ENCODE peak calls at places on chromosome 3, in four cellular contexts. One of them, this sample, is unnamed.

GRCh38 chr3:197493049-197493448 is 62.7 kb downstream of the BDH1 start:
- DNase-seq in endothelial cell: no peak
- DNase-seq in cardiac muscle cell: no peak
- DNase-seq in LNCaP clone FGC: no peak
- DNase-seq in this sample: no peak

GRCh38 chr3:39601241-39601640 is 133.8 kb downstream of the MOBP start:
- DNase-seq in endothelial cell: no peak
- DNase-seq in cardiac muscle cell: no peak
- DNase-seq in LNCaP clone FGC: no peak
- DNase-seq in this sample: no peak

GRCh38 chr3:69791111-69791510 is 51.8 kb downstream of the MITF start:
- DNase-seq in endothelial cell: no peak
- DNase-seq in cardiac muscle cell: peak; percentile 93
- DNase-seq in LNCaP clone FGC: no peak
- DNase-seq in this sample: no peak

GRCh38 chr3:150411971-150412370 is 3.9 kb downstream of the TSC22D2 start:
- DNase-seq in endothelial cell: no peak
- DNase-seq in cardiac muscle cell: peak; percentile 63
- DNase-seq in LNCaP clone FGC: no peak
- DNase-seq in this sample: no peak

GRCh38 chr3:57637391-57637790 is 40.2 kb upstream of the ARF4 start:
- DNase-seq in endothelial cell: no peak
- DNase-seq in cardiac muscle cell: peak; percentile 59
- DNase-seq in LNCaP clone FGC: no peak
- DNase-seq in this sample: no peak

GRCh38 chr3:90062018-90062417 is 954.6 kb downstream of the EPHA3 start:
- DNase-seq in endothelial cell: no peak
- DNase-seq in cardiac muscle cell: peak; percentile 40
- DNase-seq in LNCaP clone FGC: no peak
- DNase-seq in this sample: peak; percentile 14

GRCh38 chr3:143203848-143204247 is 84.3 kb downstream of the CHST2 start:
- DNase-seq in endothelial cell: no peak
- DNase-seq in cardiac muscle cell: no peak
- DNase-seq in LNCaP clone FGC: no peak
- DNase-seq in this sample: no peak

GRCh38 chr3:188394588-188394987 is 240.6 kb downstream of the LPP start:
- DNase-seq in endothelial cell: no peak
- DNase-seq in cardiac muscle cell: no peak
- DNase-seq in LNCaP clone FGC: no peak
- DNase-seq in this sample: no peak

GRCh38 chr3:53140575-53141467 is 10.6 kb upstream of the RFT1 start:
- DNase-seq in endothelial cell: no peak
- DNase-seq in cardiac muscle cell: peak; percentile 68
- DNase-seq in LNCaP clone FGC: no peak
- DNase-seq in this sample: no peak

GRCh38 chr3:57275393-57275792 is 17.1 kb downstream of the ASB14 start:
- DNase-seq in endothelial cell: no peak
- DNase-seq in cardiac muscle cell: no peak
- DNase-seq in LNCaP clone FGC: no peak
- DNase-seq in this sample: no peak

GRCh38 chr3:56075089-56075488 is 393.2 kb downstream of the ERC2 start:
- DNase-seq in endothelial cell: no peak
- DNase-seq in cardiac muscle cell: no peak
- DNase-seq in LNCaP clone FGC: no peak
- DNase-seq in this sample: no peak

GRCh38 chr3:16249336-16249735 is 15.4 kb downstream of the DPH3 start:
- DNase-seq in endothelial cell: peak; percentile 58
- DNase-seq in cardiac muscle cell: peak; percentile 47
- DNase-seq in LNCaP clone FGC: no peak
- DNase-seq in this sample: peak; percentile 27

GRCh38 chr3:112293368-112294321 is at the start of gene SLC9C1:
- DNase-seq in endothelial cell: peak; percentile 48
- DNase-seq in cardiac muscle cell: peak; percentile 92
- DNase-seq in LNCaP clone FGC: peak; percentile 45
- DNase-seq in this sample: peak; percentile 63
- TF ChIP-seq CTCF in endothelial cell: peak; percentile 33
- TF ChIP-seq CTCF in cardiac muscle cell: peak; percentile 64
- TF ChIP-seq CTCF in LNCaP clone FGC: peak; percentile 72
- TF ChIP-seq CTCF in this sample: no peak

GRCh38 chr3:157498374-157498773 is 4.8 kb downstream of the VEPH1 start:
- DNase-seq in endothelial cell: no peak
- DNase-seq in cardiac muscle cell: no peak
- DNase-seq in LNCaP clone FGC: no peak
- DNase-seq in this sample: no peak

GRCh38 chr3:157495846-157496245 is 7.4 kb downstream of the VEPH1 start:
- DNase-seq in endothelial cell: no peak
- DNase-seq in cardiac muscle cell: no peak
- DNase-seq in LNCaP clone FGC: no peak
- DNase-seq in this sample: no peak

GRCh38 chr3:157501863-157502262 is 1.4 kb downstream of the VEPH1 start:
- DNase-seq in endothelial cell: no peak
- DNase-seq in cardiac muscle cell: no peak
- DNase-seq in LNCaP clone FGC: no peak
- DNase-seq in this sample: no peak

GRCh38 chr3:157500232-157500631 is 3.0 kb downstream of the VEPH1 start:
- DNase-seq in endothelial cell: no peak
- DNase-seq in cardiac muscle cell: no peak
- DNase-seq in LNCaP clone FGC: no peak
- DNase-seq in this sample: peak; percentile 19

DNA sequence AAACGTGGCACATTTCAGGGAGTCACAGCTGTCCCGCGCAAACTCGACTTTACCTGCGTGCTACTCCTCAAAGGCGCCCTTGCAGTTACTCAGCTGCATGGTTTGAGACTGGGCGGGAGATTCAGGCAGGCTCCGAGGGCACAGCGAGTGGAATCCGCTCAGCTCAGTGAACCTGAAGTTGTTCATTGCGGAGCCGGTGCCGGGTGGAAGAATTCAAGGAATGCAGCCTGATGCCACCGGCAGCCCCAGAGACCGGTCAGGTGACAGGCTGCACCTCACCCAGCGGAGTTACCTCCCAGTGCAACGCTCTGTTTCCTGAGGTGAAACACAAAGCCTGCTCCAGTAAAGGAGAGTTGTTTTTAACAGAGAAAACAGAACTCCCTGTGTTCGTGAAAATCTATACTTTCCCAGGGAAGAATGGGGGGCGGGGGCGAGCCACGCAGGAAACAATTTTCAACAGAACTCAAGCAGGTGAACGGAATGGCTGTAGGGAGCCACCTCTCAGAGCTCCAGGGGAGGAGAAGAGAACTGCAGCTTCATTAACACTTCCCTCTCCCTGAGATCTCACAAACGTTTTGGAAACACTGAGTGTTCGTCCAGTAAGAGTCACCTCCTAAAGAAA is 3.8 kb downstream of the VEPH1 start:
- DNase-seq in endothelial cell: peak; percentile 55
- DNase-seq in cardiac muscle cell: peak; percentile 40
- DNase-seq in LNCaP clone FGC: no peak
- DNase-seq in this sample: peak; percentile 93
- TF ChIP-seq CTCF in endothelial cell: no peak
- TF ChIP-seq CTCF in cardiac muscle cell: no peak
- TF ChIP-seq CTCF in LNCaP clone FGC: no peak
- TF ChIP-seq CTCF in this sample: no peak

DNA sequence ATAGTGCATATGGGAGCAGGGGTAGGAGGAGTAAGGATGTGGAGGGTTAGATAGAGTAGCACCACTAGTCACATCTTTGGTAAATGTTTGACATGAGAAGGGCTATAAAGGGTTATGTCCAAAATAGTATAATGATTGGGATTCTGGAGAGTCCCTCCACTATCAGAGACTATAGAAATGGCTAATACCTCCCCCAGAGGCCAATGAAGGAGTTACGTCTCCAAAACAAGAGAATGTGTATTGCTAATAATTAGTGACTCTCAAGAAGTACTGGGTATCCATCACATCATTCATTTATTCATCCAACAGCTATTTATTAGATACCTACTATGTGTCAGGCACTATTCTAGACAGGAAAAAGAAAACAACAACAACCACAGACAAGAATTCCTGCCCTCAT is 203.7 kb upstream of the UMPS start:
- DNase-seq in endothelial cell: no peak
- DNase-seq in cardiac muscle cell: no peak
- DNase-seq in LNCaP clone FGC: no peak
- DNase-seq in this sample: no peak
- TF ChIP-seq CTCF in endothelial cell: peak; percentile 24
- TF ChIP-seq CTCF in cardiac muscle cell: peak; percentile 20
- TF ChIP-seq CTCF in LNCaP clone FGC: no peak
- TF ChIP-seq CTCF in this sample: no peak

DNA sequence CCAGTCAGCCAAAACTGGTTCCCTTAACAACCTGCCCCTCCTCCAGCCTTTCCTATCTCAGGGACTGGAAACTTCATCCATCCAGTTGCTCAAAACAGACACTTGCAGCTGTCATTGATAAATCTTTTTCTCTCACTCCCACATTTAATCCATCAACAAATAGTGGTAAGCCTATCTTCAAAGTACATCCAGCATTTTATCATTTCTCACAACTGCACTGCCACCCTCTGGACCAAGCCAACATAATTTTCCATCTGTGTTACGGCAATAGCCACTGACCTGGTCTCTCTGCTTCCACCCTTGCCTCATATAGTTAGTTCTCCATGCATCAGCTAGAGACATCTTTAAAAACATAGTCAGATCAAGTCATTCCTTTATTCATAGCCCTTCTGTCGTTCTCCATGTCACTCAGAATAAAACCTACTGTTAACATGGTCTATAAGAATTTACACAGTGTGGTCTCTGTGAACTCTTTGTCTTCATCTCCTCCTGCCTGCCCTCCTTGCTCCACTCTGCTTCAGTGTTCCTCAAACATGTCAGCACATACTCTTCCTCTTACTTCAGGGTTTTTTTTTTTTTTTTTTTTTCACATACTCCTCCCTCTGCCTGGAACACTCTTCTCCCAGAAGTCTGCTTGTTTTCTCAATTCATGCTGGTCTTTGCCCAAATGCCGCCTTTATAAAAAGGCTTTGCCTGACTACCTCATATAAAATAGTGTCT is 102.5 kb upstream of the COL6A5 start:
- DNase-seq in endothelial cell: no peak
- DNase-seq in cardiac muscle cell: peak; percentile 43
- DNase-seq in LNCaP clone FGC: peak; percentile 8
- DNase-seq in this sample: peak; percentile 38
- TF ChIP-seq CTCF in endothelial cell: no peak
- TF ChIP-seq CTCF in cardiac muscle cell: peak; percentile 33
- TF ChIP-seq CTCF in LNCaP clone FGC: peak; percentile 67
- TF ChIP-seq CTCF in this sample: no peak

DNA sequence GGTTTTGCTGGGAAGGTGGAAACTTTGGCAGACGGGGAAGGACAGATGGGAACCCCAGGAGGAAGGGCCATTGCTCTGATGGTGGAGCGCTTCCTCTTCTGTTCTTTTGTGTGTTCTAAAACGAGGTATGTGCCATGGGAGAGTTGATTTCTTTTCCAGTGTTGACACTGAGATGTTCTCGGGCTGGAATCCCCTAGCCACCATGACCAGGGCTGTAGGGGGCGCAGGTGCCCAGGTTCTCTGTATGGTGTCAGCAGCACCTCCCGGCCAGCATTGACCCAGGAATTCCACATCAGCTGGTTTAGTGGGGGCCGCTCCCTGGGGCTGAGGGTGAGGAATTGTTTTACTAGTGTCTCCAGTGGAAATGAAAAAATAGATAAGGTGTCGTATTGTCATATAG is 34.3 kb upstream of the ACAD9 start:
- DNase-seq in endothelial cell: peak; percentile 41
- DNase-seq in cardiac muscle cell: no peak
- DNase-seq in LNCaP clone FGC: no peak
- DNase-seq in this sample: peak; percentile 48
- TF ChIP-seq CTCF in endothelial cell: no peak
- TF ChIP-seq CTCF in cardiac muscle cell: peak; percentile 28
- TF ChIP-seq CTCF in LNCaP clone FGC: no peak
- TF ChIP-seq CTCF in this sample: no peak

GRCh38 chr3:181326637-181327223 is 337.2 kb upstream of the DNAJC19 start:
- DNase-seq in endothelial cell: peak; percentile 10
- DNase-seq in cardiac muscle cell: peak; percentile 24
- DNase-seq in LNCaP clone FGC: no peak
- DNase-seq in this sample: peak; percentile 30
- TF ChIP-seq CTCF in endothelial cell: peak; percentile 79
- TF ChIP-seq CTCF in cardiac muscle cell: peak; percentile 51
- TF ChIP-seq CTCF in LNCaP clone FGC: peak; percentile 75
- TF ChIP-seq CTCF in this sample: peak; percentile 82

GRCh38 chr3:127820871-127821853 is 1.2 kb downstream of the MGLL start:
- DNase-seq in endothelial cell: no peak
- DNase-seq in cardiac muscle cell: no peak
- DNase-seq in LNCaP clone FGC: peak; percentile 76
- DNase-seq in this sample: no peak

GRCh38 chr3:127822166-127822835 is at the start of gene MGLL:
- DNase-seq in endothelial cell: peak; percentile 34
- DNase-seq in cardiac muscle cell: peak; percentile 27
- DNase-seq in LNCaP clone FGC: no peak
- DNase-seq in this sample: peak; percentile 53

GRCh38 chr3:127819656-127820055 is 2.7 kb downstream of the MGLL start:
- DNase-seq in endothelial cell: no peak
- DNase-seq in cardiac muscle cell: no peak
- DNase-seq in LNCaP clone FGC: no peak
- DNase-seq in this sample: peak; percentile 40

GRCh38 chr3:127819086-127819485 is 3.2 kb downstream of the MGLL start:
- DNase-seq in endothelial cell: no peak
- DNase-seq in cardiac muscle cell: no peak
- DNase-seq in LNCaP clone FGC: peak; percentile 18
- DNase-seq in this sample: peak; percentile 63

DNA sequence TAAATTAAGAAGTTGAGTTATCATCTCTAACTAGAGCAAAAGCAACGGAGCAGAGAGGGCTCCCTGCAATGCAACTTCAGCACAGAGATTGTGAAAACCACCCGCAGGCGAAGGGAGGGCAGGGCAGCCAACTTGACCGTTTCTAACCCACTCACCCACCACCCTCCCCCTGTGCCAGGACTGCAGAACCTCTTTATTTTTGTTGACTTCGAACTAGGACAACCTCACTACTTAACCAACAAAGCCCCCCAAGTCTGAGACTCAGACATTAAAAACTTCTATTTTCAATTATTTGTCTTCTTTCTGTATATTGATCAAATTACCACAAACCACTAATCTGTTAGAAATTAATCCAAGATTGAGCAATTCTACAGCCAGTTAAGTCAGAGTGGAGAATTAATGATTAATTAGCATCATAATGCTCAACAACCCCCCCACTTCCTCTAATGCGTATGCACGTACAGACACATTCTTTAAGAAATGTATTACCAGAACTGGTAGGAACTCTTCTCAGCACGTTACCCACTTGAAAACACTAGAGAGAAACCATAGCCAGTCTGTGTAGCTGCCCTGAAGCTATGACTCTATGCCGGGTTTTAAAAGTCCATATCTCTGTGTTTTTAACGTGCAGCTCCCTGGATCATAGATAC is 2.0 kb downstream of the MGLL start:
- DNase-seq in endothelial cell: no peak
- DNase-seq in cardiac muscle cell: peak; percentile 14
- DNase-seq in LNCaP clone FGC: no peak
- DNase-seq in this sample: peak; percentile 90
- TF ChIP-seq CTCF in endothelial cell: no peak
- TF ChIP-seq CTCF in cardiac muscle cell: peak; percentile 11
- TF ChIP-seq CTCF in LNCaP clone FGC: no peak
- TF ChIP-seq CTCF in this sample: peak; percentile 47

GRCh38 chr3:107543666-107544065 is 20.9 kb downstream of the BBX start:
- DNase-seq in endothelial cell: no peak
- DNase-seq in cardiac muscle cell: peak; percentile 46
- DNase-seq in LNCaP clone FGC: no peak
- DNase-seq in this sample: no peak
- TF ChIP-seq CTCF in endothelial cell: peak; percentile 33
- TF ChIP-seq CTCF in cardiac muscle cell: peak; percentile 33
- TF ChIP-seq CTCF in LNCaP clone FGC: peak; percentile 10
- TF ChIP-seq CTCF in this sample: no peak